ENCODE peak calls at places on chromosome 14, in nine cellular contexts. K is osteocyte, Q is progenitor cell of endocrine pancreas, W is H9, A is transverse colon, V is HFF-Myc, R is GM23338, I is astrocyte of the spinal cord, G is foreskin fibroblast. C is an unnamed sample.

GRCh38 chr14:68797180-68797670 is 4.4 kb upstream of the ZFP36L1 start:
- DNase-seq in K (no peak), I (no peak), R (peak), V (no peak), G (no peak), Q (no peak), A (no peak), W (peak), C (no peak)

GRCh38 chr14:50047274-50047676 is 69.1 kb downstream of the VCPKMT start:
- DNase-seq in Q (no peak), I (no peak), K (no peak), W (no peak), V (no peak), G (no peak), A (peak), R (no peak), C (no peak)

GRCh38 chr14:71103662-71104484 is 196.6 kb downstream of the PCNX1 start:
- DNase-seq in Q (no peak), V (peak), W (no peak), K (no peak), R (peak), A (no peak), G (peak), I (peak), C (peak)

GRCh38 chr14:103483600-103483999 is 39.0 kb downstream of the CKB start:
- DNase-seq in V (peak), R (no peak), W (no peak), I (peak), K (peak), Q (no peak), A (no peak), G (peak), C (no peak)

GRCh38 chr14:88804035-88804434 is 11.3 kb upstream of the EML5 start:
- DNase-seq in W (no peak), V (no peak), Q (no peak), A (no peak), K (no peak), G (peak), I (no peak), R (no peak), C (no peak)

GRCh38 chr14:58770501-58770982 is 132.8 kb downstream of the DACT1 start:
- DNase-seq in R (no peak), K (no peak), Q (no peak), G (no peak), I (no peak), W (no peak), V (no peak), A (peak), C (no peak)

GRCh38 chr14:37263656-37264236 is 66.0 kb downstream of the MIPOL1 start:
- DNase-seq in G (no peak), W (no peak), Q (no peak), V (no peak), A (no peak), I (no peak), K (no peak), R (no peak), C (no peak)

GRCh38 chr14:94970937-94971730 is 186.2 kb downstream of the DICER1 start:
- DNase-seq in R (no peak), A (no peak), Q (no peak), I (no peak), W (no peak), K (peak), V (no peak), G (no peak), C (no peak)

GRCh38 chr14:68050177-68050576 is 230.6 kb downstream of the RAD51B start:
- DNase-seq in G (no peak), A (no peak), Q (no peak), V (no peak), R (no peak), W (no peak), K (no peak), I (no peak), C (no peak)

GRCh38 chr14:23538785-23539184 is 12.8 kb downstream of the ZFHX2 start:
- DNase-seq in K (no peak), G (peak), A (no peak), V (no peak), Q (no peak), I (peak), R (peak), W (peak), C (no peak)

GRCh38 chr14:26859483-26859882 is 261.6 kb upstream of the NOVA1 start:
- DNase-seq in G (no peak), I (no peak), K (no peak), Q (no peak), R (no peak), W (no peak), V (no peak), A (no peak), C (no peak)

GRCh38 chr14:34604990-34605389 is 25.0 kb downstream of the SNX6 start:
- DNase-seq in G (peak), A (no peak), V (no peak), W (no peak), R (no peak), Q (no peak), K (no peak), I (peak), C (no peak)

GRCh38 chr14:90060312-90060964 is 1.4 kb upstream of the KCNK13 start:
- DNase-seq in I (peak), V (no peak), W (peak), R (peak), Q (peak), G (peak), K (no peak), A (peak), C (peak)

GRCh38 chr14:31703056-31703455 is 141.9 kb downstream of the NUBPL start:
- DNase-seq in G (peak), W (no peak), V (no peak), I (no peak), A (no peak), Q (no peak), R (no peak), K (no peak), C (no peak)

GRCh38 chr14:86574026-86574777 is 1044.3 kb downstream of the FLRT2 start:
- DNase-seq in K (no peak), A (no peak), W (no peak), I (peak), R (no peak), G (peak), V (no peak), Q (no peak), C (no peak)

GRCh38 chr14:74649673-74650072 is 37.6 kb upstream of the LTBP2 start:
- DNase-seq in W (no peak), G (peak), I (no peak), A (no peak), R (no peak), Q (no peak), K (no peak), V (no peak), C (no peak)

GRCh38 chr14:52067873-52068740 is 752 bp downstream of the NID2 start:
- DNase-seq in I (no peak), W (peak), V (no peak), Q (peak), A (peak), K (peak), R (peak), G (peak), C (no peak)

GRCh38 chr14:104676694-104677505 is 12.5 kb upstream of the INF2 start:
- DNase-seq in V (no peak), G (peak), K (no peak), R (peak), W (no peak), I (no peak), Q (no peak), A (peak), C (no peak)

GRCh38 chr14:104746071-104746545 is 6.8 kb upstream of the SIVA1 start:
- DNase-seq in V (no peak), R (no peak), I (no peak), Q (no peak), G (no peak), W (no peak), K (no peak), A (no peak), C (no peak)

GRCh38 chr14:93171366-93171765 is 13.3 kb downstream of the MOAP1 start:
- DNase-seq in V (no peak), Q (no peak), A (no peak), K (no peak), I (no peak), R (no peak), G (no peak), W (no peak), C (no peak)

DNA sequence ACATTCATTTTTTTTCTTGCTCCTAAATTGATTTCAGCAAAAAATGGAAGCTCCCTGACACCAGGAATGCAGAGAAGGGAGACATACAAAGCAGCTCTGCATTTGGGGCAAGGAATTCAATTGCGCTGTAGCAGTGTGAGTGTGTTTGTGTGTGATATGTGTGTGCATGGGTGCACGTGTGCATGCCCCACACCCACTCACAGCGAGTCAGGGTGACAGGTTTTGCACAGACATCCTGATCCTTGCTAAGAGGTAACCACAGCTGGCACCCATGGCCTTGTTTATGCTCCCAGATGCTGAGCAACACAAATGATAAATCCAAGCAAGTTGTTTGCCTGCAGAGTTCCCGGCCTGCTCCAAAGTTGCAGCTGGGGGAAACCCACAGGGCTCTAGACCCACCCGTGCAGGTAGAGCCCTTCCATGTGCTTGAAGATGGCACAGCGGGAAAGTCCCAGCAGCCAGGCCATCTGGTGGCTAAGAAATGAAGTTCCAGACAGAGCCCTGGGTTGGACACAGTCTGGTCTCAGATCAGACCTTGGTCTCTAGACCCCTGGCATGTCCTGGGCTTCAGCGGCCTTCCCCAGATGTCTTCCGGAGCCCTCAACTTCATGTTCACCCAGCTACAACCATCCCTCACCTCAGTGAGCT is 25.8 kb upstream of the BDKRB2 start:
- DNase-seq in Q (no peak), W (no peak), R (no peak), I (no peak), A (no peak), V (no peak), G (no peak), K (no peak), C (no peak)
- TF ChIP-seq CTCF in Q (peak), W (no peak), R (peak), I (no peak), A (no peak), V (no peak), G (no peak), K (no peak), C (no peak)

GRCh38 chr14:21103710-21104447 is 3.0 kb downstream of the TMEM253 start:
- DNase-seq in Q (peak), A (peak), W (peak), V (peak), I (peak), G (peak), K (peak), R (peak), C (peak)
- TF ChIP-seq CTCF in Q (peak), A (peak), W (peak), V (peak), I (peak), G (peak), K (peak), R (peak), C (peak)

GRCh38 chr14:96390965-96391292 is 999 bp upstream of the AK7 start:
- DNase-seq in W (no peak), G (no peak), Q (no peak), V (no peak), A (no peak), I (no peak), K (no peak), R (no peak), C (no peak)

GRCh38 chr14:96393292-96393691 is 1.4 kb downstream of the AK7 start:
- DNase-seq in R (no peak), W (no peak), A (no peak), Q (no peak), K (no peak), G (no peak), V (no peak), I (no peak), C (no peak)

GRCh38 chr14:96391293-96392118 is 422 bp upstream of the AK7 start:
- DNase-seq in K (peak), V (peak), R (peak), G (peak), W (peak), A (peak), Q (peak), I (peak), C (peak)

GRCh38 chr14:96398432-96398831 is 6.5 kb downstream of the AK7 start:
- DNase-seq in V (no peak), K (no peak), A (no peak), G (no peak), I (no peak), W (no peak), R (no peak), Q (no peak), C (no peak)

GRCh38 chr14:96394047-96394815 is 2.3 kb downstream of the AK7 start:
- DNase-seq in W (no peak), A (no peak), I (no peak), G (no peak), R (no peak), Q (no peak), K (no peak), V (no peak), C (no peak)
- TF ChIP-seq CTCF in W (peak), A (no peak), I (no peak), G (no peak), R (peak), Q (no peak), K (no peak), V (no peak), C (no peak)

GRCh38 chr14:99432491-99432890 is 48.2 kb downstream of the SETD3 start:
- DNase-seq in I (no peak), K (no peak), A (no peak), W (no peak), Q (no peak), G (no peak), R (no peak), V (no peak), C (no peak)

GRCh38 chr14:99426796-99427346 is 53.8 kb downstream of the SETD3 start:
- DNase-seq in K (no peak), G (no peak), Q (no peak), R (no peak), A (no peak), W (no peak), V (no peak), I (no peak), C (no peak)

GRCh38 chr14:99426265-99426664 is 54.4 kb downstream of the SETD3 start:
- DNase-seq in W (no peak), R (no peak), Q (no peak), A (no peak), K (no peak), G (no peak), V (no peak), I (no peak), C (no peak)

GRCh38 chr14:99427632-99428315 is 52.9 kb downstream of the SETD3 start:
- DNase-seq in I (peak), Q (no peak), K (no peak), W (no peak), V (peak), R (no peak), G (peak), A (no peak), C (no peak)

DNA sequence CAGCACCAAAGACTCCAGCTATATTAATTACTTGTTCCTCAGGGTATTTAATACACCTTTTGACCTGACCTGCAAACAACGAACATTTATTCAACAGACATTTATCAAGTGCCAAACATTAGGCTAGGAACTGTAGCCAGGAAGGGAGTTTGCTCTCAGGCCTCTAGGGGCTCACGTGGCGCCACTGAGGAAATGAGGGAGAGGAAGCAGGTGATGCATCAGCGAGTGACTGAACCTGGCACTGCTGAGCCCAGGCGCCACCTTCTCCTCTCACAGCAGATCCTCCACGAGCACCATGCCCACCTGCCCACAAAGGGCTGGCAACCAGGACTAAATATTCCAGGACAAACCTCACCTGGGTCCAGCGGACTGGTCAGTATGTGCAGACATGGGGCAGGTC is 50.2 kb downstream of the SETD3 start:
- DNase-seq in V (no peak), A (no peak), K (no peak), G (no peak), W (peak), I (no peak), Q (no peak), R (peak), C (no peak)
- TF ChIP-seq CTCF in V (peak), A (peak), K (peak), G (peak), W (peak), I (peak), Q (peak), R (peak), C (no peak)